ENCODE peak calls at places on chromosomes 16 and 17, in ten cellular contexts. U is fibroblast of pulmonary artery, Q is DND-41, J is left lung, Y is cardiac fibroblast, M is GM12865, W is astrocyte of the spinal cord, H is dorsolateral prefrontal cortex, E is BE2C, F is right atrium auricular region. N is an unnamed sample.

GRCh38 chr17:64982139-64982802 is 63.0 kb upstream of the LRRC37A3 start:
- DNase-seq in U (no peak), Q (no peak), J (no peak), Y (no peak), M (no peak), W (no peak), H (no peak), E (no peak), F (no peak), N (no peak)

GRCh38 chr17:20189979-20190378 is 180.8 kb downstream of the SPECC1 start:
- DNase-seq in U (no peak), Q (no peak), J (no peak), Y (no peak), M (no peak), W (no peak), H (no peak), E (no peak), F (no peak), N (no peak)

GRCh38 chr17:20206591-20206990 is 197.4 kb downstream of the SPECC1 start:
- DNase-seq in U (peak), Q (no peak), J (no peak), Y (peak), M (no peak), W (peak), H (no peak), E (no peak), F (no peak), N (no peak)

GRCh38 chr17:9669551-9670008 is 24.3 kb downstream of the USP43 start:
- DNase-seq in U (no peak), Q (no peak), J (peak), Y (no peak), M (no peak), W (no peak), H (no peak), E (no peak), F (no peak), N (no peak)

GRCh38 chr17:73278465-73279453 is 17.1 kb upstream of the CPSF4L start:
- DNase-seq in U (peak), Q (no peak), J (no peak), Y (peak), M (no peak), W (no peak), H (no peak), E (peak), F (no peak), N (no peak)

GRCh38 chr17:28738680-28739384 is 5.0 kb upstream of the TRAF4 start:
- DNase-seq in U (no peak), Q (peak), J (no peak), Y (no peak), M (peak), W (no peak), H (no peak), E (no peak), F (no peak), N (no peak)

GRCh38 chr16:63578791-63579190 is 1542.6 kb upstream of the CDH8 start:
- DNase-seq in U (peak), Q (no peak), J (no peak), Y (peak), M (no peak), W (no peak), H (no peak), E (no peak), F (no peak), N (no peak)

GRCh38 chr17:42109086-42109485 is 3.4 kb downstream of the DHX58 start:
- DNase-seq in U (no peak), Q (no peak), J (no peak), Y (no peak), M (no peak), W (no peak), H (no peak), E (no peak), F (no peak), N (no peak)

GRCh38 chr16:13950821-13951547 is 31.0 kb downstream of the ERCC4 start:
- DNase-seq in U (no peak), Q (no peak), J (no peak), Y (no peak), M (no peak), W (no peak), H (no peak), E (no peak), F (no peak), N (no peak)

GRCh38 chr16:20075243-20075642 is 1.6 kb upstream of the GPR139 start:
- DNase-seq in U (no peak), Q (no peak), J (no peak), Y (no peak), M (no peak), W (no peak), H (no peak), E (no peak), F (no peak), N (no peak)

GRCh38 chr16:27123795-27124194 is 57.1 kb downstream of the C16orf82 start:
- DNase-seq in U (no peak), Q (no peak), J (no peak), Y (no peak), M (no peak), W (no peak), H (no peak), E (no peak), F (no peak), N (no peak)

GRCh38 chr17:78342438-78343098 is 17.3 kb downstream of the SOCS3 start:
- DNase-seq in U (peak), Q (no peak), J (peak), Y (peak), M (no peak), W (peak), H (no peak), E (no peak), F (no peak), N (no peak)

GRCh38 chr16:10552998-10553491 is 27.4 kb downstream of the EMP2 start:
- DNase-seq in U (no peak), Q (no peak), J (peak), Y (no peak), M (peak), W (no peak), H (peak), E (peak), F (peak), N (peak)

GRCh38 chr17:8855477-8856204 is 11.8 kb downstream of the PIK3R6 start:
- DNase-seq in U (no peak), Q (no peak), J (no peak), Y (no peak), M (peak), W (no peak), H (no peak), E (no peak), F (no peak), N (no peak)

GRCh38 chr16:51762081-51762995 is 611.3 kb upstream of the SALL1 start:
- DNase-seq in U (peak), Q (peak), J (peak), Y (peak), M (peak), W (peak), H (peak), E (peak), F (peak), N (no peak)

GRCh38 chr17:49548506-49549310 is 27.0 kb upstream of the NXPH3 start:
- DNase-seq in U (peak), Q (no peak), J (no peak), Y (peak), M (peak), W (peak), H (no peak), E (peak), F (no peak), N (no peak)

GRCh38 chr17:5877366-5877765 is 192.8 kb upstream of the WSCD1 start:
- DNase-seq in U (no peak), Q (no peak), J (no peak), Y (no peak), M (no peak), W (no peak), H (no peak), E (no peak), F (no peak), N (no peak)

GRCh38 chr16:21036471-21036870 is 114.2 kb downstream of the DNAH3 start:
- DNase-seq in U (no peak), Q (no peak), J (no peak), Y (no peak), M (no peak), W (no peak), H (no peak), E (no peak), F (no peak), N (no peak)

GRCh38 chr17:78817123-78817522 is 23.5 kb downstream of the USP36 start:
- DNase-seq in U (no peak), Q (peak), J (no peak), Y (no peak), M (no peak), W (no peak), H (no peak), E (no peak), F (no peak), N (peak)

GRCh38 chr16:12405083-12405482 is 398.6 kb downstream of the CPPED1 start:
- DNase-seq in U (no peak), Q (no peak), J (no peak), Y (no peak), M (no peak), W (no peak), H (no peak), E (no peak), F (no peak), N (no peak)

GRCh38 chr17:82876602-82877391 is 37.0 kb upstream of the ZNF750 start:
- DNase-seq in U (peak), Q (no peak), J (peak), Y (peak), M (no peak), W (peak), H (peak), E (peak), F (peak), N (no peak)

GRCh38 chr17:82734987-82735866 is at the start of gene FN3K:
- DNase-seq in U (peak), Q (no peak), J (peak), Y (peak), M (no peak), W (peak), H (peak), E (peak), F (peak), N (peak)

GRCh38 chr17:40516581-40517285 is 15.3 kb upstream of the TNS4 start:
- DNase-seq in U (no peak), Q (peak), J (peak), Y (no peak), M (peak), W (peak), H (no peak), E (no peak), F (no peak), N (peak)

GRCh38 chr17:38561416-38562214 is 44.1 kb downstream of the SRCIN1 start:
- DNase-seq in U (no peak), Q (no peak), J (no peak), Y (no peak), M (no peak), W (no peak), H (no peak), E (no peak), F (no peak), N (no peak)

DNA sequence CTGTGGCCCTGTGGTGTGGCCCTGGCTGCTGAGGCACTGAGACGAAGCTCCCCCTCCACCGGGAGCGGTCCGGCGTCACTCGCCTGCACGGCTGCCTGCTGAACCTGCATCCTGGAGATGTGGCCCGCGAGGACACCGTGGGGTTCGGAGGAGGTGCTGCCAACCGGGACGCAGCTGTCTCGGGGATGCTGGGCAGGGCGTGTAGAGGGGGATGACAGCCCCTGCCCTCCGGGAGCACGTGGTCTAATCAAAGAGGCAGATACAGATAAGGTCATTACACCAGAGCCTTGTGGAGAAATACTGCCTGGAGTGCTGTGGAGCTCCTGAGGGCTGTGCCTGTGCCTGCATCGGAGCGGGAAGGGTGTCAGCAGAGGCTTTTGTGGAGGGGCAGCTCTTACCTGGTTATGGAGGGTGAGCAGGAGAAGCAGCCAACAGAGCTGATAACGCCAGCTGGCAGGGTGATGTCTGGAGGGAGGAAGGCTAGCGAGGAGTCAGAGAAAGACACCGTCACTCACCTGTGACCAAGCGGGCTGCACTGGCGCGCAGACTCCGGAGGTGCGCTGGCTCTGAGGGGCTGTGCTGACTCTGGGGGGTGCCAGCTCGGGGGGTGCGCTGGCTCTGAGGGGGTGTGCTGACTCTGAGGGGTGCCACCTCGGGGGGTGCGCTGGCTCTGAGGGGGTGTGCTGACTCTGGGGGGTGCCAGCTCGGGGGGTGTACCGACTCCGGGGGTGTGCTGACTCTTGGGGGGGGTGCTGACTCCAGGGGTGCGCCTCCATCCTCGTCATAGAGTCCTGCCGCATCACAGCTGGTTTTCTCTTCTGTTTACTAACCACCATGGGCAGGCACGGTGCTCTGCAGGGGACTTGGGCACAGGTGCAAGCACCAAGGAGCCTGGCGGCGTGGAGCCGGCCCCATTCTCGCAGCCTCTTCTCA is 104.7 kb upstream of the CHMP6 start:
- DNase-seq in U (no peak), Q (no peak), J (peak), Y (no peak), M (no peak), W (no peak), H (no peak), E (peak), F (no peak), N (peak)
- H3K4me3 ChIP-seq in U (no peak), Q (no peak), J (no peak), Y (no peak), M (no peak), W (no peak), H (no peak), E (no peak), F (no peak), N (no peak)

GRCh38 chr17:21286771-21287702 is 2.5 kb downstream of the MAP2K3 start:
- DNase-seq in U (no peak), Q (no peak), J (peak), Y (no peak), M (peak), W (no peak), H (no peak), E (no peak), F (no peak), N (no peak)

GRCh38 chr17:21287703-21288449 is 3.4 kb downstream of the MAP2K3 start:
- DNase-seq in U (peak), Q (peak), J (peak), Y (peak), M (peak), W (peak), H (peak), E (no peak), F (peak), N (peak)

GRCh38 chr17:21289175-21289901 is 4.8 kb downstream of the MAP2K3 start:
- DNase-seq in U (no peak), Q (no peak), J (no peak), Y (no peak), M (no peak), W (no peak), H (no peak), E (no peak), F (no peak), N (no peak)

GRCh38 chr17:21289902-21290571 is 5.5 kb downstream of the MAP2K3 start:
- DNase-seq in U (no peak), Q (no peak), J (no peak), Y (peak), M (no peak), W (no peak), H (no peak), E (no peak), F (no peak), N (no peak)

DNA sequence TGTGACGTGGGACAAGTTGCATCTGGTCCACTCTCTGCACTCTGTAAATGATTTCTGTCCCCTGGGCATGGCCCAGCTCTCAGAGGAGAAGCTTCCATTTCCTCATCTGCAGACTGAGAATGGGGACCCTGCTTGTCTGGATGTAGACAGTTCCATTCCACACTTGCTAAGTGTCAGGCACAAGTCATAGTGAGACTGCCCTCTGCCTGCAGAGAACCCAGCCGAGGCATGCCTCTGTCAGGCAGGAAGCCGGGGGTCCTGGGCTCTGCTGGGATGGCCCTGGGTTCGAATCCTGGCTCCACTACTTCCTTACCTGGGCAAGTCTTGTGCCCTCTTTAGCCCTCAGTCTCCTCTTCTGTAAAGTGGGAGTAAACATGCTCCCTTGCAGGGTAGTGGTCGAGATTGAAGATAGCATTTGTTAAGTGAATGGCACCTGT is 4.1 kb downstream of the MAP2K3 start:
- DNase-seq in U (no peak), Q (peak), J (no peak), Y (no peak), M (peak), W (no peak), H (no peak), E (no peak), F (no peak), N (peak)
- H3K4me3 ChIP-seq in U (no peak), Q (peak), J (peak), Y (no peak), M (peak), W (no peak), H (peak), E (no peak), F (peak), N (peak)

DNA sequence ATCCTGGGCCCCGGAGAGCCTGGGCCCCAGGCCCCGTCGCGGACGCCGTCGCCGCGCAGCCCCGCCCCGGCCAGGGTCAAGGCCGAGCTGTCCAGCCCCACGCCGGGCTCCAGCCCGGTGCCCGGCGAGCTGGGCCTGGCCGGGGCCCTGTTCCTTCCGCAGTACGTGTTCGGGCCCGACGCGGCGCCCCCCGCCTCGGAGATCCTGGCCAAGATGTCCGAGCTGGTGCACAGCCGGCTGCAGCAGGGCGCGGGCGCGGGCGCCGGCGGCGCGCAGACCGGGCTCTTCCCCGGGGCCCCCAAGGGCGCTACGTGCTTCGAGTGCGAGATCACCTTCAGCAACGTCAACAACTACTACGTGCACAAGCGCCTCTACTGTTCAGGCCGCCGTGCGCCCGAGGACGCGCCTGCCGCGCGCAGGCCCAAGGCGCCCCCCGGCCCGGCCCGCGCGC is 36.8 kb upstream of the ZC3H18 start:
- DNase-seq in U (no peak), Q (no peak), J (no peak), Y (peak), M (no peak), W (peak), H (peak), E (peak), F (no peak), N (no peak)
- H3K4me3 ChIP-seq in U (no peak), Q (no peak), J (peak), Y (no peak), M (no peak), W (peak), H (peak), E (no peak), F (peak), N (no peak)

DNA sequence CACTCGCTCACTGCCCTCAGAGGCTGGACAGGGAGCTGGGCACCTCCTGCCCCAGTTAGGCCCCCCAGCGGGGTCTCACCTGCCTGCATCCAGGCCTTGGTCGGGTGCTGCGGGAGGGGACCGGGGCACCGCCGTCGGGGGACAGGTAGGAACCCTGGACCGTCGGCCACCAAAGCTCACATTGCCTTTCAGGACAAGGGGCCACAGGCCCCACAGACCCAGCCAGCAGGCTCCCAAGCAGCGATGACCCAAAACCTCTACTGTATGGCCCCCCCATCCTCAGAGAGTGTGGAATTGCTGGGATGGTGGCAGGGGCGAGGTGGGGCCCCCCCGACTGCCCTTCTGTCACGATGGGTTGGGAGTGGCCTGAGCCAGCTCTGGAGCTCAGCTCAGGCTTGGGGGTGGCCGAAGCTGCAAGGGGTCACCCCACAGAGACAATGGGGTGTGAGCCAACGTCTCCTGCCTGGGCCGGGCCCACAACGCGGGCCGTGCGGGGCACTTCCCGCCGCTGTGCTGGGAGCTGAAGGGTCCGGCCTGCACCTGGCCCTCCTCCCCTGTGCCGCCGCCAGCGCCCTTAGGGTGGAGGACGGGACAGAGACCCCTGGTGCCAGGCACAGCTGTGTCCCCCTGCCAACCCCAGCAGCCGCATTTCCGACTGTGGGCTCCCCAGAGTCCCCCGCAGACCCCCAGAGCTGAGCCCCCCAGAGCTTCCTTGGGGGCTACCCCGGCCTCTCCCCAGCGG is 498 bp downstream of the IGFALS start:
- DNase-seq in U (no peak), Q (no peak), J (peak), Y (no peak), M (no peak), W (no peak), H (no peak), E (no peak), F (no peak), N (no peak)
- H3K4me3 ChIP-seq in U (no peak), Q (no peak), J (no peak), Y (no peak), M (no peak), W (no peak), H (no peak), E (no peak), F (no peak), N (no peak)

GRCh38 chr16:73060216-73060615 is 12.3 kb upstream of the ZFHX3 start:
- DNase-seq in U (no peak), Q (no peak), J (no peak), Y (no peak), M (no peak), W (no peak), H (no peak), E (no peak), F (no peak), N (no peak)
- H3K4me3 ChIP-seq in U (peak), Q (no peak), J (no peak), Y (peak), M (no peak), W (peak), H (peak), E (peak), F (peak), N (no peak)

DNA sequence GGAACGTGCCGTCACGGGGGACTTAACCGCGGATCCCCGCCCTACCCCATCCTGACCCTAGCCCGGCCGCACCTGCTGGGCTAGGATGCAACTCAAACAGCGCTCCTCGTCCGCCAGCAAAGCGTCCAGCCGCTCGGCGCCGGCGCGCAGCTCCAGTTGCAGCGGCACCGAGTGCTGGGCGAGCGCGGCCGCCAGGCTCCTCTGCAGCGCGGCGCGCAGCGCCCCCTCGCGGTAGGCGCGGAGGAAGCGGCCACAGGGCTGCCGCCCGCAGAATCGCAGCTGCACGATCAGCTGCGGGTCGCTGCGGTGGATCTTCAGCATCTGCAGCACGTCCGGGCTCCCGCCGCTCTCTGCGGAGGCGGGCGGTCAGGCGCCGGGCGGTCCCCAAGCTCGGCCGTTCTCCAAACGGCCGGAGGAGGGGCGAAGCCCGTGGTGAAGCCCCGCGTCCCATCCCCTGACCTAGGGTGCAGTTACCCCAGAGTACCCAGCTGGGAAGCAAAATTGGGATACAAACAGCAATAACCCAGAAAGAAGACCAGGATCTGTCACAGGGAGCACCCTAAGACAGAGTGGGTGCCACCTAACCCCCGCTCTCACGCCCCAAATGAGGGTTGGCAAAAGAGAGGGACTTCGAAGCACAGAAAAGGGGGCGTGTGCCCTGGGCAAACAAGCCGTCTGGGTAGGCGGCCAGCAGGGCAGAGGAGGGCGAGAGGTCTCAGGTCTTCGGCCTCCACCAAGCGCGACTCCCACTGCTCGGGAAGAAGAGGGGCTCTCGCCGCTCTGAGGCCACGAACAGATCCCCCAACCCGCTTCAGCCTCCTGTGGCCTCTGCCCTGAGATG is 4.2 kb downstream of the TRADD start:
- DNase-seq in U (peak), Q (peak), J (peak), Y (peak), M (peak), W (peak), H (peak), E (peak), F (no peak), N (peak)
- H3K4me3 ChIP-seq in U (no peak), Q (peak), J (no peak), Y (no peak), M (no peak), W (no peak), H (peak), E (peak), F (no peak), N (no peak)